ENCODE peak calls at places on chromosomes 5 and 9, in seven cellular contexts. One of them, this sample, is unnamed.

GRCh38 chr5:156589859-156590216 is 260.3 kb upstream of the PPP1R2B start:
- DNase-seq in foreskin fibroblast: no peak
- DNase-seq in neural progenitor cell: no peak
- DNase-seq in K562: no peak
- DNase-seq in AG04449: no peak
- DNase-seq in neuronal stem cell: no peak
- DNase-seq in H7: no peak
- DNase-seq in this sample: no peak

GRCh38 chr5:133895979-133896378 is 72.4 kb downstream of the C5orf15 start:
- DNase-seq in neural progenitor cell: no peak
- DNase-seq in AG04449: no peak
- DNase-seq in H7: no peak
- DNase-seq in K562: no peak
- DNase-seq in neuronal stem cell: no peak
- DNase-seq in foreskin fibroblast: no peak
- DNase-seq in this sample: no peak

GRCh38 chr5:62064993-62065392 is 241.0 kb upstream of the KIF2A start:
- DNase-seq in foreskin fibroblast: no peak
- DNase-seq in neuronal stem cell: no peak
- DNase-seq in AG04449: no peak
- DNase-seq in K562: no peak
- DNase-seq in H7: no peak
- DNase-seq in neural progenitor cell: no peak
- DNase-seq in this sample: no peak

GRCh38 chr9:89878687-89879086 is 273.9 kb downstream of the GADD45G start:
- DNase-seq in H7: no peak
- DNase-seq in neural progenitor cell: no peak
- DNase-seq in neuronal stem cell: no peak
- DNase-seq in foreskin fibroblast: no peak
- DNase-seq in AG04449: no peak
- DNase-seq in K562: no peak
- DNase-seq in this sample: no peak

GRCh38 chr5:107669543-107670027 is 1.2 kb downstream of the EFNA5 start:
- DNase-seq in K562: no peak
- DNase-seq in foreskin fibroblast: peak; percentile 40
- DNase-seq in AG04449: no peak
- DNase-seq in H7: peak; percentile 63
- DNase-seq in neuronal stem cell: no peak
- DNase-seq in neural progenitor cell: peak; percentile 53
- DNase-seq in this sample: no peak

GRCh38 chr5:24623018-24623417 is 21.8 kb downstream of the CDH10 start:
- DNase-seq in H7: no peak
- DNase-seq in foreskin fibroblast: no peak
- DNase-seq in neuronal stem cell: no peak
- DNase-seq in neural progenitor cell: peak; percentile 24
- DNase-seq in K562: no peak
- DNase-seq in AG04449: no peak
- DNase-seq in this sample: no peak

GRCh38 chr9:121182437-121182836 is 19.2 kb downstream of the RAB14 start:
- DNase-seq in neuronal stem cell: no peak
- DNase-seq in neural progenitor cell: no peak
- DNase-seq in foreskin fibroblast: no peak
- DNase-seq in AG04449: no peak
- DNase-seq in K562: no peak
- DNase-seq in H7: no peak
- DNase-seq in this sample: no peak

GRCh38 chr5:54895816-54896341 is 89.5 kb downstream of the ESM1 start:
- DNase-seq in H7: peak; percentile 19
- DNase-seq in AG04449: no peak
- DNase-seq in foreskin fibroblast: peak; percentile 50
- DNase-seq in neuronal stem cell: peak; percentile 18
- DNase-seq in neural progenitor cell: peak; percentile 58
- DNase-seq in K562: no peak
- DNase-seq in this sample: no peak

GRCh38 chr9:14281136-14281795 is 32.7 kb downstream of the NFIB start:
- DNase-seq in AG04449: no peak
- DNase-seq in H7: no peak
- DNase-seq in neural progenitor cell: no peak
- DNase-seq in K562: no peak
- DNase-seq in foreskin fibroblast: no peak
- DNase-seq in neuronal stem cell: no peak
- DNase-seq in this sample: no peak

GRCh38 chr5:150398432-150399157 is 14.1 kb downstream of the CD74 start:
- DNase-seq in foreskin fibroblast: no peak
- DNase-seq in K562: peak; percentile 53
- DNase-seq in AG04449: no peak
- DNase-seq in H7: peak; percentile 80
- DNase-seq in neural progenitor cell: no peak
- DNase-seq in neuronal stem cell: no peak
- DNase-seq in this sample: no peak

GRCh38 chr5:77218263-77218662 is 7.8 kb downstream of the PDE8B start:
- DNase-seq in K562: no peak
- DNase-seq in neural progenitor cell: peak; percentile 24
- DNase-seq in neuronal stem cell: no peak
- DNase-seq in H7: peak; percentile 51
- DNase-seq in foreskin fibroblast: no peak
- DNase-seq in AG04449: no peak
- DNase-seq in this sample: no peak

GRCh38 chr9:22211588-22212360 is 202.7 kb upstream of the CDKN2B start:
- DNase-seq in neuronal stem cell: no peak
- DNase-seq in AG04449: peak; percentile 71
- DNase-seq in foreskin fibroblast: peak; percentile 91
- DNase-seq in neural progenitor cell: no peak
- DNase-seq in K562: no peak
- DNase-seq in H7: no peak
- DNase-seq in this sample: peak; percentile 69

GRCh38 chr9:69805962-69806633 is 14.5 kb upstream of the CFAP95 start:
- DNase-seq in neuronal stem cell: no peak
- DNase-seq in foreskin fibroblast: no peak
- DNase-seq in H7: no peak
- DNase-seq in neural progenitor cell: no peak
- DNase-seq in AG04449: no peak
- DNase-seq in K562: no peak
- DNase-seq in this sample: no peak

GRCh38 chr5:88142801-88143692 is 125.6 kb downstream of the TMEM161B start:
- DNase-seq in neural progenitor cell: peak; percentile 45
- DNase-seq in H7: peak; percentile 25
- DNase-seq in AG04449: no peak
- DNase-seq in neuronal stem cell: peak; percentile 31
- DNase-seq in foreskin fibroblast: no peak
- DNase-seq in K562: no peak
- DNase-seq in this sample: no peak

GRCh38 chr5:128537306-128537998 is 593 bp downstream of the FBN2 start:
- DNase-seq in neural progenitor cell: peak; percentile 73
- DNase-seq in H7: peak; percentile 56
- DNase-seq in AG04449: no peak
- DNase-seq in K562: no peak
- DNase-seq in neuronal stem cell: peak; percentile 56
- DNase-seq in foreskin fibroblast: peak; percentile 64
- DNase-seq in this sample: no peak

GRCh38 chr5:169003721-169004481 is 297.0 kb downstream of the SLIT3 start:
- DNase-seq in H7: no peak
- DNase-seq in K562: no peak
- DNase-seq in neuronal stem cell: no peak
- DNase-seq in AG04449: no peak
- DNase-seq in foreskin fibroblast: no peak
- DNase-seq in neural progenitor cell: peak; percentile 56
- DNase-seq in this sample: no peak

GRCh38 chr5:927172-928015 is 34.7 kb downstream of the TRIP13 start:
- DNase-seq in K562: no peak
- DNase-seq in AG04449: no peak
- DNase-seq in foreskin fibroblast: no peak
- DNase-seq in H7: peak; percentile 16
- DNase-seq in neuronal stem cell: no peak
- DNase-seq in neural progenitor cell: no peak
- DNase-seq in this sample: no peak

GRCh38 chr9:89919171-89919681 is 314.4 kb downstream of the GADD45G start:
- DNase-seq in K562: no peak
- DNase-seq in neural progenitor cell: peak; percentile 72
- DNase-seq in AG04449: no peak
- DNase-seq in foreskin fibroblast: no peak
- DNase-seq in H7: peak; percentile 75
- DNase-seq in neuronal stem cell: no peak
- DNase-seq in this sample: no peak

GRCh38 chr9:114417511-114417910 is 29.7 kb upstream of the AKNA start:
- DNase-seq in K562: no peak
- DNase-seq in H7: no peak
- DNase-seq in foreskin fibroblast: peak; percentile 23
- DNase-seq in neuronal stem cell: no peak
- DNase-seq in neural progenitor cell: no peak
- DNase-seq in AG04449: no peak
- DNase-seq in this sample: peak; percentile 45

GRCh38 chr9:121360975-121361374 is 9.1 kb downstream of the STOM start:
- DNase-seq in foreskin fibroblast: peak; percentile 59
- DNase-seq in K562: no peak
- DNase-seq in neural progenitor cell: no peak
- DNase-seq in H7: no peak
- DNase-seq in neuronal stem cell: no peak
- DNase-seq in AG04449: peak; percentile 79
- DNase-seq in this sample: no peak

GRCh38 chr5:674630-675011 is 18.5 kb downstream of the TPPP start:
- DNase-seq in K562: no peak
- DNase-seq in H7: no peak
- DNase-seq in foreskin fibroblast: no peak
- DNase-seq in neural progenitor cell: no peak
- DNase-seq in AG04449: no peak
- DNase-seq in neuronal stem cell: no peak
- DNase-seq in this sample: no peak

GRCh38 chr5:79613571-79613970 is 1.3 kb downstream of the TENT2 start:
- DNase-seq in K562: no peak
- DNase-seq in AG04449: no peak
- DNase-seq in neuronal stem cell: no peak
- DNase-seq in neural progenitor cell: no peak
- DNase-seq in H7: no peak
- DNase-seq in foreskin fibroblast: no peak
- DNase-seq in this sample: no peak
- H3K4me3 ChIP-seq in K562: peak overlapping the region; percentile 90
- H3K4me3 ChIP-seq in AG04449: peak overlapping the region; percentile 85
- H3K4me3 ChIP-seq in neuronal stem cell: no peak overlapping the region
- H3K4me3 ChIP-seq in neural progenitor cell: peak overlapping the region; percentile 91
- H3K4me3 ChIP-seq in H7: peak overlapping the region; percentile 93
- H3K4me3 ChIP-seq in foreskin fibroblast: peak overlapping the region; percentile 89
- H3K4me3 ChIP-seq in this sample: peak overlapping the region; percentile 90

DNA sequence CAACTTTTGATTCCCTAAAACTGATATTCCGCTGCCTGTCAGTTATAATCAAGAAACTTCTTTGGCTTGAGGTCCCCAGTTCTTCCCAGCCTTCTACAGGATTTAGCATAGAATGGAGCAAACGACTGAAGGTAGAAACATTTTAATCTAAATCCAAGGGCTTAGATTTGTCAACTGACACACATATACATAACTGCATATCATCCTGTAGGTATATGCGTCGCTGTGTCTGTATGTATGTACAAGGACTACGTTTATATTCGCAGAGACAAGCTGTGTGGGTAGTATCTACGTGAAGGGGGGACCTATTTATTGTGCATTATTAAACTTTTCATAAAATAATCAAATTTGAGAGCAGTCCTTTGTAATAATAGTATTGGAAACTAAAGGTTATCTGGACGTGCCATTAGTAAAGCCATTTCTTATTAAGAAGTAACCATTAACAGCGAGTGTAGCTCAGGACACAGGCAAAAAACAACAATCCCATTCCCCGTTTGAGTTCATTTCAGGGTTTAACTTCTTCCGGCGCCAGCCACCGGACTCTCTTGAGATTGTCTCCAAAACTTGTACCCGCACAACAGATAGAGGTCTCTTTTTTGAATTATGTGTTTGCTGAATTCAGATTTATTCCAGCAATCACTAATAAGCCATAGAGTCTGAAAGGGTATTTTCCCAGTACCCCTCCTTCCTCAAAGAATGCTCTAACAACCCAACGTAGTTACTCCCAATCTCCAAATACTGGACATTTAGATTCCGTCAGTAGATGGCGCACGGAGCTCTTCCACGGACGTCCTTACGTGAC is 2.1 kb upstream of the MLLT3 start:
- DNase-seq in foreskin fibroblast: peak; percentile 69
- DNase-seq in K562: no peak
- DNase-seq in AG04449: no peak
- DNase-seq in H7: peak; percentile 36
- DNase-seq in neuronal stem cell: peak; percentile 77
- DNase-seq in neural progenitor cell: peak; percentile 85
- DNase-seq in this sample: no peak
- H3K4me3 ChIP-seq in foreskin fibroblast: peak overlapping the region; percentile 87
- H3K4me3 ChIP-seq in K562: no peak overlapping the region
- H3K4me3 ChIP-seq in AG04449: peak overlapping the region; percentile 16
- H3K4me3 ChIP-seq in H7: peak overlapping the region; percentile 53
- H3K4me3 ChIP-seq in neuronal stem cell: peak overlapping the region; percentile 30
- H3K4me3 ChIP-seq in neural progenitor cell: peak overlapping the region; percentile 84
- H3K4me3 ChIP-seq in this sample: peak overlapping the region; percentile 67

DNA sequence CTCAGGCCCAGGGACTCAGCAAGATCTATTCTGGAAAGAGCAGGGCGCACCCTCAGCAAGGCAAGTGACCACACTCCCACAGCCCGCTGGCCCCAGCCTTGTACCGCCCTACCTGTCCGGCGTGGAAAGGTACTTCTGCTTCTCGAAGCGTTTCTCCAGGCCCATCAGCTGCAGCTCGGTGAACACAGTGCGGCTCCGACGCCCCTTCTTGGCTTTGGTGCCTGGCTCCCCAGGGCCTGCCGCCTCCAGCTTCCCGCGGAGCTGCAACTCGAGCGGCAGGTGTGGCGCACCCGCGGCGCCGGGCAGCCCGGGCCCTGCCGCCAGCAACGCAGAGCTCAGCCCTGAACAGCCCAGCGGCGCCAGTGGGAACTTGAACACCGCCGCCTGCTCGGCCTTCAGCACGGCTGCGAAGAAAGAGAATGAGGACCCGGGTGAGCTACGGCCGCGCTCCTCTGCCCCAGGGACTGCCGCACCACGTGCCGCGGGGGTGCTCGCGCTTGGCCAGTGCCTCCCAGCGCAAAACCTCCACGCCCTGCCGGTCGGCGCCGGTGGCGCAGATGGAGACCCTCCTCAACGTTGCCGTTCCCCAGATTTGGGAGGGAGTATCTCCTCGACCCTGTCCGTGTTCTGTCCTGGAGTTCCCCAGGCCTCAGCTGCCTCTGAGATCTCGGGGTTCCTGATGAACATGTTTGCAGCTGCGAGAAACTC is 2.2 kb downstream of the BARX1 start:
- DNase-seq in neuronal stem cell: no peak
- DNase-seq in AG04449: no peak
- DNase-seq in K562: no peak
- DNase-seq in foreskin fibroblast: no peak
- DNase-seq in neural progenitor cell: peak; percentile 66
- DNase-seq in H7: peak; percentile 83
- DNase-seq in this sample: no peak
- H3K4me3 ChIP-seq in neuronal stem cell: no peak overlapping the region
- H3K4me3 ChIP-seq in AG04449: no peak overlapping the region
- H3K4me3 ChIP-seq in K562: no peak overlapping the region
- H3K4me3 ChIP-seq in foreskin fibroblast: no peak overlapping the region
- H3K4me3 ChIP-seq in neural progenitor cell: no peak overlapping the region
- H3K4me3 ChIP-seq in H7: no peak overlapping the region
- H3K4me3 ChIP-seq in this sample: no peak overlapping the region

DNA sequence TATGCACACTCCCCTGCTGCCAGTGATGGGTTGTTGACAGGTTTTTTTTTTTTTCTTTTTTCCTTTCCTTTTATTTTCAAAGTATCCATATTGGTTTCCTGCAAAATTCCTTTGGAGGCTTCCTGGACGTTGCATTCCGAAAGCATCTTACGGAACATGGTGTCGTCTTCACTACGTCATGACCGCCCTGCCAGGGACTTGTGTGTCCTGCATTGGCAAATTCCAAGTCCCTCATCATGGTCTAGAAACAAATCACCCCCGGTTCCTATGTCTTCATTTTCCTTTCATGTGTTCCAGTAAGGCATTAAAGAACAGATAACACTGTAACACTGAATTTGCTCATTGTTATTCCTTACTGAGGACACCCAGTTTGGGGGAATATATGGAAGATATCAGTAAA is 35.0 kb upstream of the ADAMTSL1 start:
- DNase-seq in foreskin fibroblast: no peak
- DNase-seq in K562: no peak
- DNase-seq in AG04449: no peak
- DNase-seq in neuronal stem cell: no peak
- DNase-seq in H7: no peak
- DNase-seq in neural progenitor cell: no peak
- DNase-seq in this sample: no peak
- H3K4me3 ChIP-seq in foreskin fibroblast: peak overlapping the region; percentile 40
- H3K4me3 ChIP-seq in K562: no peak overlapping the region
- H3K4me3 ChIP-seq in AG04449: peak overlapping the region; percentile 41
- H3K4me3 ChIP-seq in neuronal stem cell: no peak overlapping the region
- H3K4me3 ChIP-seq in H7: peak overlapping the region; percentile 27
- H3K4me3 ChIP-seq in neural progenitor cell: no peak overlapping the region
- H3K4me3 ChIP-seq in this sample: peak overlapping the region; percentile 52

This sample was measured in AG04450.